ENCODE peak calls at places on chromosome 11, in six cellular contexts. Y, G, R, T, O and J are unnamed samples.

GRCh38 chr11:113282898-113283297 is 31.5 kb upstream of the TTC12 start:
- DNase-seq in Y (no peak), G (no peak), R (no peak), T (no peak), O (no peak), J (no peak)

GRCh38 chr11:72724021-72724561 is 28.1 kb downstream of the ARAP1 start:
- DNase-seq in Y (no peak), G (no peak), R (no peak), T (no peak), O (no peak), J (no peak)

GRCh38 chr11:35725880-35726279 is 63.3 kb downstream of the TRIM44 start:
- DNase-seq in Y (peak; percentile 92), G (peak; percentile 23), R (no peak), T (no peak), O (peak; percentile 40), J (no peak)

GRCh38 chr11:75562836-75563484 is 907 bp downstream of the SERPINH1 start:
- DNase-seq in Y (peak; percentile 72), G (peak; percentile 34), R (no peak), T (no peak), O (no peak), J (no peak)

GRCh38 chr11:86559311-86559945 is 113.0 kb downstream of the ME3 start:
- DNase-seq in Y (peak; percentile 97), G (peak; percentile 65), R (peak; percentile 47), T (peak; percentile 54), O (peak; percentile 33), J (no peak)

GRCh38 chr11:34044664-34045485 is 6.7 kb upstream of the CAPRIN1 start:
- DNase-seq in Y (peak; percentile 69), G (peak; percentile 67), R (no peak), T (no peak), O (no peak), J (no peak)

GRCh38 chr11:122155765-122156527 is 39.9 kb upstream of the BLID start:
- DNase-seq in Y (peak; percentile 72), G (no peak), R (no peak), T (peak; percentile 17), O (no peak), J (no peak)

GRCh38 chr11:62383822-62384221 is 35.0 kb upstream of the SCGB1A1 start:
- DNase-seq in Y (no peak), G (no peak), R (no peak), T (no peak), O (no peak), J (no peak)

GRCh38 chr11:10263929-10264328 is 30.1 kb downstream of the SBF2 start:
- DNase-seq in Y (no peak), G (peak; percentile 62), R (no peak), T (no peak), O (no peak), J (no peak)

GRCh38 chr11:67483498-67483798 is 622 bp downstream of the AIP start:
- DNase-seq in Y (no peak), G (no peak), R (no peak), T (no peak), O (no peak), J (no peak)

GRCh38 chr11:45400594-45400993 is 114.5 kb upstream of the SYT13 start:
- DNase-seq in Y (peak; percentile 99), G (peak; percentile 64), R (no peak), T (no peak), O (no peak), J (no peak)

GRCh38 chr11:15072551-15073143 is 746 bp upstream of the CALCB start:
- DNase-seq in Y (no peak), G (no peak), R (no peak), T (no peak), O (no peak), J (no peak)

GRCh38 chr11:33438311-33438710 is 181.1 kb downstream of the HIPK3 start:
- DNase-seq in Y (no peak), G (no peak), R (no peak), T (peak; percentile 96), O (no peak), J (no peak)

GRCh38 chr11:79397252-79397651 is 43.6 kb downstream of the TENM4 start:
- DNase-seq in Y (peak; percentile 35), G (peak; percentile 54), R (no peak), T (no peak), O (no peak), J (no peak)

GRCh38 chr11:32213223-32213622 is 122.3 kb downstream of the RCN1 start:
- DNase-seq in Y (peak; percentile 81), G (peak; percentile 75), R (no peak), T (no peak), O (no peak), J (no peak)

GRCh38 chr11:68798221-68798813 is 43.4 kb downstream of the CPT1A start:
- DNase-seq in Y (no peak), G (peak; percentile 26), R (no peak), T (peak; percentile 19), O (no peak), J (peak; percentile 14)

GRCh38 chr11:69887330-69887729 is 68.1 kb upstream of the FGF3 start:
- DNase-seq in Y (no peak), G (no peak), R (no peak), T (no peak), O (no peak), J (no peak)

GRCh38 chr11:110433393-110434333 is 3.9 kb downstream of the FDX1 start:
- DNase-seq in Y (peak; percentile 37), G (peak; percentile 41), R (no peak), T (peak; percentile 47), O (peak; percentile 30), J (no peak)

GRCh38 chr11:101030015-101030414 is 99.6 kb downstream of the PGR start:
- DNase-seq in Y (no peak), G (no peak), R (no peak), T (no peak), O (no peak), J (no peak)

GRCh38 chr11:78840190-78840589 is 265.5 kb upstream of the NARS2 start:
- DNase-seq in Y (no peak), G (peak; percentile 62), R (no peak), T (no peak), O (no peak), J (no peak)

GRCh38 chr11:94577841-94578240 is 10.7 kb downstream of the PIWIL4 start:
- DNase-seq in Y (no peak), G (no peak), R (no peak), T (no peak), O (no peak), J (no peak)

GRCh38 chr11:121240650-121241299 is 51.8 kb upstream of the SC5D start:
- DNase-seq in Y (peak; percentile 35), G (peak; percentile 35), R (no peak), T (no peak), O (no peak), J (no peak)

GRCh38 chr11:556175-556699 is 4.3 kb downstream of the LMNTD2 start:
- DNase-seq in Y (no peak), G (no peak), R (no peak), T (no peak), O (peak; percentile 30), J (no peak)

GRCh38 chr11:45247433-45247832 is 38.7 kb downstream of the SYT13 start:
- DNase-seq in Y (no peak), G (peak; percentile 21), R (no peak), T (no peak), O (no peak), J (no peak)